ENCODE peak calls at places on chromosomes 4 and X, in eight cellular contexts. R is transverse colon; K is naive thymus-derived CD4-positive, alpha-beta T cell; T is fibroblast of lung; J is osteoblast; P is neuronal stem cell; E is IMR-90; C is CD8-positive, alpha-beta T cell. A is an unnamed sample. For H3K9me3, the result is how much of the 10 kb centered on the place peaks cover.

GRCh38 chr4:8409271-8410065 is 31.1 kb downstream of the ACOX3 start:
- DNase-seq in R (peak), K (no peak), T (no peak), J (no peak), P (no peak), E (no peak), C (peak), A (peak)

GRCh38 chr4:52037730-52038108 is 380 bp downstream of the SGCB start:
- DNase-seq in R (peak), K (no peak), T (peak), J (peak), P (no peak), E (peak), C (no peak), A (no peak)

GRCh38 chr4:141469392-141469791 is 167.0 kb upstream of the IL15 start:
- DNase-seq in R (no peak), K (no peak), T (peak), J (no peak), P (no peak), E (peak), C (no peak), A (no peak)

GRCh38 chr4:159400782-159401712 is 298.2 kb downstream of the RAPGEF2 start:
- DNase-seq in R (no peak), K (no peak), T (no peak), J (no peak), P (no peak), E (peak), C (no peak), A (no peak)

GRCh38 chr4:31295081-31295480 is 574.9 kb downstream of the PCDH7 start:
- DNase-seq in R (no peak), K (no peak), T (peak), J (no peak), P (no peak), E (no peak), C (no peak), A (no peak)

GRCh38 chr4:139492429-139492828 is 38.5 kb downstream of the RAB33B start:
- DNase-seq in R (no peak), K (no peak), T (no peak), J (no peak), P (no peak), E (no peak), C (no peak), A (no peak)

GRCh38 chr4:83890231-83890630 is 354.3 kb downstream of the GPAT3 start:
- DNase-seq in R (no peak), K (no peak), T (peak), J (no peak), P (no peak), E (peak), C (no peak), A (no peak)

GRCh38 chr4:103364066-103364465 is 165.9 kb upstream of the CENPE start:
- DNase-seq in R (no peak), K (no peak), T (no peak), J (no peak), P (peak), E (no peak), C (no peak), A (no peak)

GRCh38 chr4:13455411-13455810 is 28.7 kb downstream of the RAB28 start:
- DNase-seq in R (no peak), K (no peak), T (peak), J (peak), P (no peak), E (peak), C (no peak), A (no peak)

GRCh38 chr4:184684491-184685189 is 35.1 kb downstream of the PRIMPOL start:
- DNase-seq in R (no peak), K (no peak), T (peak), J (no peak), P (no peak), E (peak), C (no peak), A (no peak)

GRCh38 chrX:9542106-9542764 is 77.4 kb downstream of the TBL1X start:
- DNase-seq in R (no peak), K (no peak), T (peak), J (no peak), P (no peak), E (no peak), C (no peak), A (no peak)

GRCh38 chr4:1511441-1512041 is 105.3 kb upstream of the NKX1-1 start:
- DNase-seq in R (no peak), K (peak), T (peak), J (no peak), P (no peak), E (peak), C (no peak), A (peak)

GRCh38 chr4:140071806-140072205 is 82.2 kb downstream of the MAML3 start:
- DNase-seq in R (peak), K (peak), T (peak), J (no peak), P (no peak), E (peak), C (peak), A (peak)

GRCh38 chr4:89528525-89529133 is 221.0 kb upstream of the GPRIN3 start:
- DNase-seq in R (no peak), K (peak), T (no peak), J (no peak), P (no peak), E (no peak), C (no peak), A (no peak)

GRCh38 chrX:16444353-16444752 is 205.6 kb upstream of the S100G start:
- DNase-seq in R (no peak), K (no peak), T (peak), J (peak), P (no peak), E (peak), C (no peak), A (no peak)

GRCh38 chrX:107707866-107708265 is 67.7 kb downstream of the TSC22D3 start:
- DNase-seq in R (no peak), K (no peak), T (no peak), J (no peak), P (no peak), E (no peak), C (no peak), A (no peak)

GRCh38 chrX:123215397-123216089 is 31.5 kb downstream of the GRIA3 start:
- DNase-seq in R (no peak), K (no peak), T (no peak), J (no peak), P (no peak), E (no peak), C (no peak), A (no peak)

GRCh38 chrX:108947205-108947604 is 210.8 kb upstream of the IRS4 start:
- DNase-seq in R (no peak), K (no peak), T (no peak), J (no peak), P (no peak), E (no peak), C (no peak), A (no peak)

GRCh38 chr4:8589831-8590545 is 2.6 kb upstream of the CPZ start:
- DNase-seq in R (no peak), K (no peak), T (peak), J (peak), P (no peak), E (peak), C (no peak), A (no peak)

GRCh38 chrX:37817176-37817575 is 30.2 kb downstream of the DYNLT3 start:
- DNase-seq in R (no peak), K (no peak), T (no peak), J (no peak), P (no peak), E (no peak), C (no peak), A (no peak)

GRCh38 chrX:12076046-12076445 is 62.2 kb upstream of the FRMPD4 start:
- DNase-seq in R (no peak), K (no peak), T (peak), J (no peak), P (no peak), E (peak), C (no peak), A (no peak)

GRCh38 chrX:46770006-46770816 is 11.3 kb upstream of the SLC9A7 start:
- DNase-seq in R (no peak), K (no peak), T (peak), J (no peak), P (no peak), E (peak), C (no peak), A (no peak)
- H3K4me3 ChIP-seq in R (no peak), K (no peak), T (peak), J (peak), P (no peak), E (no peak), C (no peak), A (no peak)

GRCh38 chrX:132452911-132453550 is 35.8 kb downstream of the MBNL3 start:
- DNase-seq in R (no peak), K (no peak), T (no peak), J (no peak), P (no peak), E (no peak), C (no peak), A (no peak)
- H3K9me3 ChIP-seq in R (under half), K (under half), T (under half), J (under half), P (under half), E (under half), C (under half), A (under half)

DNA sequence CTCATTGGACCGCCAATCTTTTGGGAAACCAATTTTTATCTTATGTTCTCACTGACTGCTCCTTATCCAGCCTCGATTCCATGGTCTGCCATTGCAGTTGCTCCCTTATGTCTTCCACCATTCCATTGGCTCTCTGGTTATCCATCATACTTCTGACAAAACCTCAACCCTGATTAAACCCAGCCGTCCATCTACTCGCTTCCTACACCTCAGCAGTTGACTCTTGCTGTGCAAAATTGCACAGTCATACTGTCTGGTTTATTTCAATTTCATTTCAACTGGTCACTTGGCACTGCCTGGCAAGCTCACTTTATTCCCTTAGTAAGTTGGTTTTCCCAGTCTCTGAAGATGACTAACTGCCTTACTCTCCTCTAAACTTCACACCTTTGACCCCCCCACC is 26.2 kb downstream of the ARL9 start:
- DNase-seq in R (no peak), K (no peak), T (no peak), J (no peak), P (no peak), E (no peak), C (no peak), A (no peak)
- H3K4me3 ChIP-seq in R (no peak), K (no peak), T (no peak), J (no peak), P (no peak), E (no peak), C (no peak), A (no peak)

GRCh38 chrX:71944369-71944768 is 33.7 kb downstream of the NHSL2 start:
- DNase-seq in R (no peak), K (no peak), T (no peak), J (no peak), P (no peak), E (no peak), C (no peak), A (no peak)

GRCh38 chrX:71945435-71945834 is 34.8 kb downstream of the NHSL2 start:
- DNase-seq in R (no peak), K (no peak), T (no peak), J (no peak), P (no peak), E (no peak), C (no peak), A (no peak)

GRCh38 chrX:71938371-71938770 is 27.7 kb downstream of the NHSL2 start:
- DNase-seq in R (no peak), K (no peak), T (peak), J (no peak), P (no peak), E (no peak), C (no peak), A (no peak)

GRCh38 chrX:71941145-71941544 is 30.5 kb downstream of the NHSL2 start:
- DNase-seq in R (no peak), K (no peak), T (peak), J (no peak), P (no peak), E (peak), C (no peak), A (no peak)

GRCh38 chrX:71941771-71942170 is 31.1 kb downstream of the NHSL2 start:
- DNase-seq in R (peak), K (no peak), T (peak), J (no peak), P (no peak), E (peak), C (no peak), A (no peak)
- H3K9me3 ChIP-seq in R (under half), K (under half), T (under half), J (under half), P (under half), E (under half), C (under half), A (under half)

DNA sequence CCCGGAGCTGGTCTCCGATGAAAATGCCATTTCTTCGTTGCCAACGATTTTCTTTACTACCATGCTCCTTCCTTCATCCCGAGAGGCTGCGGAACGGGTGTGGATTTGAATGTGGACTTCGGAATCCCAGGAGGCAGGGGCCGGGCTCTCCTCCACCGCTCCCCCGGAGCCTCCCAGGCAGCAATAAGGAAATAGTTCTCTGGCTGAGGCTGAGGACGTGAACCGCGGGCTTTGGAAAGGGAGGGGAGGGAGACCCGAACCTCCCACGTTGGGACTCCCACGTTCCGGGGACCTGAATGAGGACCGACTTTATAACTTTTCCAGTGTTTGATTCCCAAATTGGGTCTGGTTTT is 14.4 kb downstream of the SHOX start:
- DNase-seq in R (peak), K (no peak), T (no peak), J (no peak), P (no peak), E (no peak), C (no peak), A (no peak)
- H3K4me3 ChIP-seq in R (peak), K (no peak), T (no peak), J (no peak), P (no peak), E (no peak), C (no peak), A (no peak)

A was measured in effector memory CD4-positive, alpha-beta T cell.